ENCODE peak calls at places on chromosomes 2 and 18, in four cellular contexts. One of them, this sample, is unnamed. For H3K4me1, the result is how much of the 10 kb centered on the place peaks cover.

GRCh38 chr18:78986018-78986481 is 6.4 kb downstream of the SALL3 start:
- DNase-seq in HCT116: peak
- DNase-seq in heart left ventricle: no peak
- DNase-seq in BE2C: peak
- DNase-seq in this sample: no peak

GRCh38 chr2:203326355-203326754 is 1.8 kb upstream of the ABI2 start:
- DNase-seq in HCT116: no peak
- DNase-seq in heart left ventricle: no peak
- DNase-seq in BE2C: no peak
- DNase-seq in this sample: no peak

GRCh38 chr2:70190086-70190412 is 770 bp downstream of the C2orf42 start:
- DNase-seq in HCT116: no peak
- DNase-seq in heart left ventricle: no peak
- DNase-seq in BE2C: no peak
- DNase-seq in this sample: no peak

GRCh38 chr2:110993557-110994231 is 127.0 kb upstream of the BCL2L11 start:
- DNase-seq in HCT116: no peak
- DNase-seq in heart left ventricle: no peak
- DNase-seq in BE2C: no peak
- DNase-seq in this sample: no peak

GRCh38 chr2:24400207-24400907 is 40.0 kb upstream of the ITSN2 start:
- DNase-seq in HCT116: no peak
- DNase-seq in heart left ventricle: no peak
- DNase-seq in BE2C: no peak
- DNase-seq in this sample: no peak

GRCh38 chr2:71472019-71472418 is 18.7 kb downstream of the DYSF start:
- DNase-seq in HCT116: no peak
- DNase-seq in heart left ventricle: no peak
- DNase-seq in BE2C: no peak
- DNase-seq in this sample: no peak

GRCh38 chr2:237227190-237227988 is 141.7 kb downstream of the COPS8 start:
- DNase-seq in HCT116: peak
- DNase-seq in heart left ventricle: no peak
- DNase-seq in BE2C: no peak
- DNase-seq in this sample: no peak

GRCh38 chr2:11669454-11670291 is at the start of gene NTSR2:
- DNase-seq in HCT116: no peak
- DNase-seq in heart left ventricle: peak
- DNase-seq in BE2C: no peak
- DNase-seq in this sample: no peak

GRCh38 chr2:29052811-29053210 is 21.5 kb downstream of the PCARE start:
- DNase-seq in HCT116: no peak
- DNase-seq in heart left ventricle: no peak
- DNase-seq in BE2C: peak
- DNase-seq in this sample: no peak

GRCh38 chr18:57776767-57777166 is 26.3 kb downstream of the ATP8B1 start:
- DNase-seq in HCT116: no peak
- DNase-seq in heart left ventricle: no peak
- DNase-seq in BE2C: no peak
- DNase-seq in this sample: no peak

GRCh38 chr2:133400411-133400810 is 167.9 kb downstream of the NCKAP5 start:
- DNase-seq in HCT116: no peak
- DNase-seq in heart left ventricle: no peak
- DNase-seq in BE2C: no peak
- DNase-seq in this sample: no peak

GRCh38 chr2:159211447-159212396 is 74.8 kb downstream of the WDSUB1 start:
- DNase-seq in HCT116: no peak
- DNase-seq in heart left ventricle: no peak
- DNase-seq in BE2C: no peak
- DNase-seq in this sample: no peak

GRCh38 chr2:70534183-70534836 is 19.3 kb downstream of the TGFA start:
- DNase-seq in HCT116: no peak
- DNase-seq in heart left ventricle: no peak
- DNase-seq in BE2C: no peak
- DNase-seq in this sample: no peak

GRCh38 chr2:72954376-72955187 is 37.3 kb downstream of the EMX1 start:
- DNase-seq in HCT116: no peak
- DNase-seq in heart left ventricle: no peak
- DNase-seq in BE2C: no peak
- DNase-seq in this sample: no peak

GRCh38 chr18:58896734-58897508 is 32.2 kb downstream of the ZNF532 start:
- DNase-seq in HCT116: no peak
- DNase-seq in heart left ventricle: no peak
- DNase-seq in BE2C: no peak
- DNase-seq in this sample: no peak

GRCh38 chr2:8477511-8478132 is 204.2 kb upstream of the ID2 start:
- DNase-seq in HCT116: no peak
- DNase-seq in heart left ventricle: no peak
- DNase-seq in BE2C: no peak
- DNase-seq in this sample: no peak

GRCh38 chr2:37784071-37784758 is 112.8 kb upstream of the CDC42EP3 start:
- DNase-seq in HCT116: no peak
- DNase-seq in heart left ventricle: no peak
- DNase-seq in BE2C: peak
- DNase-seq in this sample: no peak

GRCh38 chr2:75003276-75003675 is 44.8 kb downstream of the POLE4 start:
- DNase-seq in HCT116: no peak
- DNase-seq in heart left ventricle: no peak
- DNase-seq in BE2C: no peak
- DNase-seq in this sample: no peak

GRCh38 chr2:66766582-66766981 is 331.7 kb downstream of the MEIS1 start:
- DNase-seq in HCT116: no peak
- DNase-seq in heart left ventricle: no peak
- DNase-seq in BE2C: no peak
- DNase-seq in this sample: no peak

GRCh38 chr2:181124499-181124898 is 144.1 kb downstream of the UBE2E3 start:
- DNase-seq in HCT116: no peak
- DNase-seq in heart left ventricle: no peak
- DNase-seq in BE2C: no peak
- DNase-seq in this sample: no peak

GRCh38 chr2:14427982-14428567 is 204.4 kb upstream of the LRATD1 start:
- DNase-seq in HCT116: no peak
- DNase-seq in heart left ventricle: peak
- DNase-seq in BE2C: no peak
- DNase-seq in this sample: no peak

GRCh38 chr18:56532176-56532840 is 106.1 kb downstream of the TXNL1 start:
- DNase-seq in HCT116: no peak
- DNase-seq in heart left ventricle: no peak
- DNase-seq in BE2C: no peak
- DNase-seq in this sample: no peak

GRCh38 chr2:183532514-183532913 is 408.3 kb downstream of the NUP35 start:
- DNase-seq in HCT116: no peak
- DNase-seq in heart left ventricle: no peak
- DNase-seq in BE2C: no peak
- DNase-seq in this sample: no peak

DNA sequence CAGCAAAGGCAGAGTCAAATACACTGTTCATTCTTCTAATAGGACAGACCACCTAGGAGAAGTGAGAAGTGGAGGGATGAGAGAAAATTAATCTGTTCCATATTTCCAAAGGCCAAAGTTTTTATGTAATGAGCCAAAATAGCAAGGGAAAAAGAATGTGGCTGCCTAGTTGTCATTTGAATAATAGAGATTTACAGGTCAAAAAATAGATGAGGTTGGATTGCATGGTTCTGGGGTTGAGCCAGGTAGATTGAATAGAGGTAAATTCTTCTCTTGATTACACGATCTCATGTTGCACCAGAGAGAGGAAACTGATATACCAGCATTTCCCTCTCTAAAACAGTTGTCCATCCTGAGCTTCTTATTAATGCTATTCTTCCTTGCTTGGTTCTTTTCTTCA is 325.8 kb downstream of the CCDC178 start:
- DNase-seq in HCT116: no peak
- DNase-seq in heart left ventricle: no peak
- DNase-seq in BE2C: no peak
- DNase-seq in this sample: no peak
- H3K4me1 ChIP-seq in HCT116: under half
- H3K4me1 ChIP-seq in heart left ventricle: under half
- H3K4me1 ChIP-seq in BE2C: under half
- H3K4me1 ChIP-seq in this sample: under half

GRCh38 chr2:230068658-230069080 is at the start of gene SLC16A14:
- DNase-seq in HCT116: peak
- DNase-seq in heart left ventricle: peak
- DNase-seq in BE2C: peak
- DNase-seq in this sample: no peak
- TF ChIP-seq CTCF in HCT116: peak
- TF ChIP-seq CTCF in heart left ventricle: peak
- TF ChIP-seq CTCF in BE2C: peak
- TF ChIP-seq CTCF in this sample: peak

DNA sequence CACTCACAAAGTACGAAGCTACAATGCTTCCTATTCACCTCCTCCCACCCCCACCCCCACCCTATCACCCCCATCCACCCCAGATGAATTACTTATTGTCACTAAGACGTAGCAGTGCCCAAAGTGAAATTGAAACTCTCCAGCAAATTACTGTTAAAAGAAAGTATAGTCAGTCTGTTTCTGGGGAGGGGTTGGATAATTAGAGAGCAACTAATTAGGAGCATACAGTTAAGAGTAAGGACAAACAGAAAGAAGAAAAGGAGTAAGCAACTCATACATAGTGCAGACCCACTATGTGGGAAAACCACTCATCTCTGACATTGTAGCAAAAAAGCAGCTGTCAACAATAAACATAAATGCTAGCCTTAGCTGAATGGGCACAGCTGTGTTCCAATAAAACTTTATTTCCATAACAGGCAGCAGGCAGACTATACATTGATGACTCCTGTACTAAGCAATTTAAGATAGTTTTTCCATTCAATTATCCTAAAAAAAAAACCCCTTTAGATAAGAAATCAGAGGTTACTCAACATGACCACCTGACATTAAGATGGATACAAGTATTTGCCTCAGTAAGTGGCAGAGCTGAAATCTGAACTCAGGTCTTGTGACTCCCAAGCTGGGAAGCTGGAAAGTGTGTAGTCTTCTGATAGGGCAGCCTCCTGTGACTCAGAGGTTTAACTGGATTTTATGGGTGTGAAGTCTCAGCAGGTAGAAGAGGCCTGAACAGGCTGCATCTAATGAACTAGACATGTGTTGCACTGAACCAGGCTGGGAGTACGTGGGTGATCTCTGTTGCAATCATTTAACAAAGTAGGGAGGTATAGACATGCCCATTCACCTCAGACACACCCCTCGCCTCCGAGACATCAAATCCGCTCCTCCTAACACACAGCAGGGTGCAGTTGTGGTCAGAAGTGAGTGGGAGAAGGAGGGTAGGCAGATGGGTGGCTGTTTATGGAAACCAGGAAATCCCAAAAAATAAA is 171.8 kb upstream of the KLF7 start:
- DNase-seq in HCT116: peak
- DNase-seq in heart left ventricle: no peak
- DNase-seq in BE2C: no peak
- DNase-seq in this sample: no peak
- H3K4me3 ChIP-seq in HCT116: no peak
- H3K4me3 ChIP-seq in heart left ventricle: no peak
- H3K4me3 ChIP-seq in BE2C: no peak
- H3K4me3 ChIP-seq in this sample: peak

GRCh38 chr18:3067213-3068118 is 54.5 kb upstream of the LPIN2 start:
- DNase-seq in HCT116: no peak
- DNase-seq in heart left ventricle: no peak
- DNase-seq in BE2C: no peak
- DNase-seq in this sample: no peak

GRCh38 chr18:3069671-3070433 is 56.9 kb upstream of the LPIN2 start:
- DNase-seq in HCT116: no peak
- DNase-seq in heart left ventricle: no peak
- DNase-seq in BE2C: no peak
- DNase-seq in this sample: no peak

GRCh38 chr18:3062798-3063563 is 50.0 kb upstream of the LPIN2 start:
- DNase-seq in HCT116: peak
- DNase-seq in heart left ventricle: peak
- DNase-seq in BE2C: peak
- DNase-seq in this sample: no peak

GRCh38 chr18:3061581-3062416 is 48.9 kb upstream of the LPIN2 start:
- DNase-seq in HCT116: no peak
- DNase-seq in heart left ventricle: no peak
- DNase-seq in BE2C: no peak
- DNase-seq in this sample: no peak

GRCh38 chr18:3066391-3067079 is 53.6 kb upstream of the LPIN2 start:
- DNase-seq in HCT116: no peak
- DNase-seq in heart left ventricle: no peak
- DNase-seq in BE2C: no peak
- DNase-seq in this sample: no peak
- H3K4me1 ChIP-seq in HCT116: under half
- H3K4me1 ChIP-seq in heart left ventricle: under half
- H3K4me1 ChIP-seq in BE2C: under half
- H3K4me1 ChIP-seq in this sample: under half